ENCODE peak calls at places on chromosomes 13 and 19, in ten cellular contexts. L is fibroblast of lung; G is AG04450; E is neural progenitor cell; T is lower lobe of right lung; K is CD4-positive, alpha-beta memory T cell; P is uterus; N is dorsolateral prefrontal cortex; S is H7; X is pancreas. D is an unnamed sample.

GRCh38 chr13:87669379-87669978 is 1.7 kb upstream of the SLITRK5 start:
- DNase-seq in X (no peak), P (no peak), L (peak; percentile 76), E (peak; percentile 56), N (no peak), K (no peak), G (no peak), S (peak; percentile 17), T (no peak), D (no peak)

GRCh38 chr19:58555369-58555885 is 522 bp upstream of the CHMP2A start:
- DNase-seq in E (no peak), N (no peak), G (no peak), S (no peak), K (no peak), L (no peak), T (no peak), X (no peak), P (no peak), D (no peak)

GRCh38 chr13:27177852-27178251 is 6.2 kb upstream of the USP12 start:
- DNase-seq in G (no peak), X (no peak), E (peak; percentile 23), P (no peak), L (no peak), K (no peak), N (no peak), T (no peak), S (peak; percentile 85), D (no peak)

GRCh38 chr13:49454388-49455015 is 10.4 kb downstream of the SETDB2 start:
- DNase-seq in K (peak; percentile 38), T (no peak), N (no peak), S (no peak), G (peak; percentile 77), E (no peak), L (peak; percentile 83), X (no peak), P (no peak), D (no peak)

GRCh38 chr13:35768551-35768950 is 292.1 kb upstream of the MAB21L1 start:
- DNase-seq in X (no peak), E (no peak), K (no peak), T (no peak), L (peak; percentile 41), P (no peak), G (no peak), S (no peak), N (no peak), D (no peak)

GRCh38 chr13:44063881-44064280 is 184.2 kb downstream of the LACC1 start:
- DNase-seq in N (no peak), P (no peak), S (no peak), K (no peak), G (no peak), L (no peak), X (no peak), T (no peak), E (no peak), D (no peak)

GRCh38 chr13:100129605-100130004 is 40.7 kb downstream of the PCCA start:
- DNase-seq in P (no peak), T (no peak), E (no peak), N (no peak), L (no peak), G (no peak), X (no peak), S (no peak), K (no peak), D (no peak)

GRCh38 chr13:45121421-45121820 is 1.1 kb downstream of the GTF2F2 start:
- DNase-seq in L (peak; percentile 33), K (no peak), X (no peak), E (peak; percentile 36), T (no peak), P (no peak), S (no peak), N (no peak), G (no peak), D (no peak)

GRCh38 chr13:41974262-41974900 is 13.5 kb upstream of the VWA8 start:
- DNase-seq in S (no peak), G (no peak), P (no peak), T (no peak), L (no peak), K (peak; percentile 67), X (no peak), N (no peak), E (no peak), D (no peak)

GRCh38 chr13:95251641-95252040 is 49.6 kb downstream of the ABCC4 start:
- DNase-seq in N (no peak), G (no peak), S (no peak), X (no peak), K (no peak), E (no peak), L (no peak), P (no peak), T (no peak), D (no peak)

GRCh38 chr13:41668130-41668757 is 210.9 kb downstream of the RGCC start:
- DNase-seq in P (peak; percentile 72), S (peak; percentile 30), T (no peak), K (peak; percentile 45), E (peak; percentile 86), X (peak; percentile 53), N (peak; percentile 52), G (peak; percentile 85), L (peak; percentile 96), D (peak; percentile 52)

GRCh38 chr19:53868091-53868891 is 608 bp downstream of the MYADM start:
- DNase-seq in L (peak; percentile 52), E (peak; percentile 73), N (no peak), G (no peak), X (peak; percentile 48), P (peak; percentile 61), T (peak; percentile 83), K (peak; percentile 65), S (peak; percentile 85), D (peak; percentile 83)

GRCh38 chr13:20221772-20222171 is 10.3 kb downstream of the GJB6 start:
- DNase-seq in P (no peak), G (no peak), X (no peak), N (no peak), S (no peak), E (no peak), L (no peak), T (peak; percentile 64), K (no peak), D (no peak)

DNA sequence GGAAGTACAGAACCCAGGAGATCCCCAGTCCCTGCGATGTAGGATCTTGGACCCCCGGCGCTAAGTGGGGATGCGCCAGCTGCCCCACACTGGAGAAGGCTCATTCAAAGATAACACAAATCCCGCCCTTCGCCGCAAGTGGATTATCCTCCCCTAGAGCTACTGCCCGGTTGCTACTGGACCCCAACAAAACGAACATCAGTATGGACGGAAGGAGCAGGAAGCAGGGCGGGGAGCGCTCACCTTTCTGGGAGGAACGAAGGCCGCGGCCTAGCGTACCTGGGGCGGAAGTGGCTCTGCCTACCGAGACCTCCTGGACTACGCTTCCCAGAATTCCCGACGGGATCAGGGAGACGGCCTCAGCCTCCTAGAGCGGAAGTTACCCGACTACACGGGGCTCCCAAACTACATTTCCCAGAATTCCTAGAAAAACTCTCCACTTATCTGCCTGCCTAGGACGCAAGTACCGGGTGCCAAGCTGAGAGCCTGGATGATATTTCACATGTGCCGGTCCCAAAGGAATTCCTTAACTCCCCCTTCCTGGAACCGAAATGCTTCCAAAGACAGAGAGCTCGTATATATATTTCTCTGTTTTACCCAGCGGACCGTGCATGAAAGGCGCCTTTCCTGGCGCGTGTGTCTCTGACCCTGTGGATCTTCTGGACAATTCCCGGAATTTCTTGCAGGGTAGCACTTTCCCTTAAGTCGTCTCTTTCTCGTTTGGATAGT is at the start of gene ZNF112:
- DNase-seq in G (peak; percentile 69), L (peak; percentile 92), K (peak; percentile 2), P (peak; percentile 89), S (peak; percentile 58), N (peak; percentile 92), T (peak; percentile 91), E (peak; percentile 94), X (peak; percentile 93), D (peak; percentile 94)
- H3K4me3 ChIP-seq in G (peak within 1 kb of the TSS; percentile 88), L (peak within 1 kb of the TSS; percentile 77), K (peak within 1 kb of the TSS; percentile 23), P (peak within 1 kb of the TSS; percentile 49), S (peak within 1 kb of the TSS; percentile 60), N (peak within 1 kb of the TSS; percentile 78), T (peak within 1 kb of the TSS; percentile 69), E (peak within 1 kb of the TSS; percentile 75), X (peak within 1 kb of the TSS; percentile 62), D (peak within 1 kb of the TSS; percentile 81)

GRCh38 chr19:4586691-4587090 is 27.2 kb upstream of the SEMA6B start:
- DNase-seq in E (no peak), T (no peak), L (no peak), S (peak; percentile 65), G (no peak), P (no peak), N (no peak), X (no peak), K (no peak), D (no peak)
- H3K27me3 ChIP-seq in E (peaks cover 14% of the 10 kb centered on the region), T (peaks cover 78% of the 10 kb centered on the region), L (peaks cover 30% of the 10 kb centered on the region), S (peaks cover 13% of the 10 kb centered on the region), G (peaks cover 23% of the 10 kb centered on the region), P (peaks cover 21% of the 10 kb centered on the region), N (no peaks in the 10 kb centered on the region), X (peaks cover 14% of the 10 kb centered on the region), K (peaks cover 11% of the 10 kb centered on the region), D (no peaks in the 10 kb centered on the region)

GRCh38 chr19:56142897-56143434 is 1.9 kb downstream of the ZNF444 start:
- DNase-seq in S (no peak), T (no peak), P (no peak), X (no peak), N (no peak), G (no peak), K (no peak), L (no peak), E (no peak), D (no peak)
- H3K4me3 ChIP-seq in S (no peak overlapping the region), T (peak overlapping the region; percentile 22), P (no peak overlapping the region), X (peak overlapping the region; percentile 48), N (no peak overlapping the region), G (no peak overlapping the region), K (no peak overlapping the region), L (no peak overlapping the region), E (no peak overlapping the region), D (no peak overlapping the region)

DNA sequence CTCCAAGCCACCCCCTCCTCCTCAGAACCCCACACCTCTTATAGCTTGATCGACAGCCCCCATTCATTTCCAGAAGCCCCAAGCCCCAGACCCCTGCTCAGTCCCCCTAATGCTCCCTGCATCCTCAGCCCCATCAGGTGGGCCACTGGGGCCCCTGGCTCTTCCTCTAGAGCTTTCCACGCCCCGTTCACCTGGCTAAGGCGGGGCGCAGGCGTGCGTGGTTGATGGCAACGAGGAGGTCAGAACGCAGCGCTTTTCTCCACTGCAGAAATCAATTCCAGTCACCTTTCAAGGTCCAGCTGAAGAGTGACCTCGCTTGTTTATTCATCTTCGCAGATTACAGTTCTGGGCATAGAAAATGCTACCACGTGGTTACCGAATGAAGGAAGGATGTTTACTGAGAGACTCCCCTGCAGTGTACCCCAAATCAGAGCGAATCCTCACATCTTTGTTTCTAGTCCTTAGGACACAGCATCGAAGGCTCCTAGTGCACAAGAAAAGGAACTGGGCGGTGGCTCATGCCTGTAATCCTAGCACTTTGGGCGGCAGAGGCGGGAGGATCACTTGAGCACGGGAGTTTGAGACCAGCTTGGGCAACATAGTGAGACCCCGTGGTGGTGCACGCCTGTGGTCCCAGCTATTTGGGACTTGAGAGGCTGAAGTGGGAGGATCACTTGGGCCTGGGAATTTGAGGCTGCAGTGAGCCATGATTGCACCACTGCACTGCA is 798 bp upstream of the PBX4 start:
- DNase-seq in L (no peak), T (peak; percentile 46), P (no peak), N (no peak), E (no peak), K (no peak), G (no peak), X (no peak), S (no peak), D (no peak)
- H3K27me3 ChIP-seq in L (no peaks in the 10 kb centered on the region), T (no peaks in the 10 kb centered on the region), P (no peaks in the 10 kb centered on the region), N (no peaks in the 10 kb centered on the region), E (peaks cover 11% of the 10 kb centered on the region), K (no peaks in the 10 kb centered on the region), G (no peaks in the 10 kb centered on the region), X (no peaks in the 10 kb centered on the region), S (peaks cover 4% of the 10 kb centered on the region), D (no peaks in the 10 kb centered on the region)

D was measured in MG63.